ENCODE peak calls at places on chromosomes 12 and 14, in eight cellular contexts. W is uterus, D is PC-9, F is hepatocyte, B is testis, J is MM.1S, I is GM06990, P is astrocyte of the spinal cord. R is an unnamed sample.

GRCh38 chr12:64256166-64256800 is 34.2 kb upstream of the KICS2 start:
- DNase-seq in B (no peak), I (no peak), J (peak; percentile 58), W (no peak), D (no peak), F (peak; percentile 80), P (peak; percentile 72), R (peak; percentile 57)

GRCh38 chr12:9604288-9604687 is 3.4 kb downstream of the KLRB1 start:
- DNase-seq in D (no peak), F (no peak), J (no peak), B (no peak), I (no peak), W (no peak), P (no peak), R (no peak)

GRCh38 chr14:94217116-94217515 is 43.0 kb downstream of the PPP4R4 start:
- DNase-seq in J (no peak), W (no peak), B (no peak), D (no peak), F (peak; percentile 18), P (no peak), I (no peak), R (no peak)

GRCh38 chr12:45613306-45613705 is 116.2 kb upstream of the ARID2 start:
- DNase-seq in I (no peak), F (no peak), P (peak; percentile 52), D (no peak), J (no peak), B (no peak), W (no peak), R (no peak)

GRCh38 chr14:32205554-32205953 is 2.5 kb upstream of the RNU6-8 start:
- DNase-seq in P (no peak), J (no peak), F (no peak), D (no peak), I (no peak), B (no peak), W (no peak), R (no peak)

GRCh38 chr14:66507181-66507721 is 696 bp upstream of the GPHN start:
- DNase-seq in B (no peak), I (no peak), D (no peak), P (no peak), F (no peak), J (no peak), W (no peak), R (no peak)

GRCh38 chr12:28026701-28027100 is 54.2 kb upstream of the PTHLH start:
- DNase-seq in F (no peak), D (no peak), J (no peak), B (no peak), P (no peak), I (no peak), W (no peak), R (no peak)

GRCh38 chr12:120940799-120941198 is 36.6 kb upstream of the SPPL3 start:
- DNase-seq in P (no peak), F (no peak), D (peak; percentile 55), J (no peak), B (no peak), I (no peak), W (no peak), R (peak; percentile 40)

GRCh38 chr12:49662998-49663843 is 39.9 kb downstream of the PRPF40B start:
- DNase-seq in B (peak; percentile 51), D (no peak), W (peak; percentile 46), I (peak; percentile 77), P (peak; percentile 82), J (peak; percentile 88), F (peak; percentile 61), R (peak; percentile 93)

GRCh38 chr14:58077621-58078020 is 74.4 kb downstream of the ARMH4 start:
- DNase-seq in J (no peak), W (no peak), D (no peak), P (no peak), I (no peak), F (no peak), B (no peak), R (no peak)

GRCh38 chr14:64423987-64424386 is 35.8 kb downstream of the MTHFD1 start:
- DNase-seq in J (no peak), I (no peak), F (no peak), P (peak; percentile 85), B (no peak), D (no peak), W (no peak), R (no peak)

GRCh38 chr12:67442347-67442841 is 173.2 kb downstream of the CAND1 start:
- DNase-seq in D (no peak), W (peak; percentile 18), J (no peak), B (peak; percentile 23), I (no peak), F (no peak), P (no peak), R (no peak)

GRCh38 chr12:106710143-106710893 is 64.2 kb upstream of the RIC8B start:
- DNase-seq in P (no peak), D (no peak), B (no peak), W (no peak), J (no peak), F (no peak), I (no peak), R (no peak)
- H3K4me3 ChIP-seq in P (no peak overlapping the region), D (no peak overlapping the region), B (no peak overlapping the region), W (no peak overlapping the region), J (no peak overlapping the region), F (no peak overlapping the region), I (no peak overlapping the region), R (no peak overlapping the region)

DNA sequence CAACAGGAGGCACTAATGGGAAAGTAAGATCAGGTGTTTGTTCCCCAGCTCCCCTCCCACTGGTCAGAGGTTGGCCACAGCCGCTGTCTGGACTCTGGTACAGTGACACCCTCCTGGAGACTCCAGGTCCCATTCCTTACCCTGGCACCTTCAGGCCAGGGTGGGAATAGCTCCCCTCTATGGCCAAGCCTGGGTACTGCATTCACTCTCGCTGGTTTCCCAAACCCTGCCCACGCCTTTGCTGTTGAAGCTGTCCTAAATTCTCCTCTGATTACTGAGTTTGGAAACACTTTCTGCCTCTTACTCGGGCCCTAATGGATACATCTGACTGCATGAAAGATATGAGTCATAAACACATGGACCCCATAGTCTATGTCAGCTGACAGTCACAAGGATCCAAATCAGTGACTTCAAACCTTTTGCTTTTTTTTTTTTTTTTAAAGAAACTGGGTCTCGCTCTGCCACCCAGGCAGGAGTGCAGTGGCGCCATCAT is 17.9 kb downstream of the HRK start:
- DNase-seq in W (no peak), J (no peak), I (no peak), P (no peak), F (peak; percentile 30), B (peak; percentile 42), D (no peak), R (no peak)
- TF ChIP-seq CTCF in W (no peak), J (peak; percentile 29), I (peak; percentile 70), P (peak; percentile 55), F (peak; percentile 24), B (peak; percentile 47), D (peak; percentile 74), R (peak; percentile 57)

GRCh38 chr14:100807979-100808734 is 17.8 kb upstream of the MEG3 start:
- DNase-seq in D (no peak), J (no peak), P (no peak), F (no peak), I (no peak), W (no peak), B (no peak), R (no peak)

GRCh38 chr14:100807496-100807895 is 18.4 kb upstream of the MEG3 start:
- DNase-seq in B (no peak), P (no peak), D (no peak), W (no peak), I (no peak), F (no peak), J (no peak), R (no peak)

GRCh38 chr14:100813291-100813690 is 12.6 kb upstream of the MEG3 start:
- DNase-seq in I (no peak), W (no peak), J (no peak), B (no peak), D (no peak), F (no peak), P (no peak), R (no peak)

GRCh38 chr14:100810861-100811461 is 15.0 kb upstream of the MEG3 start:
- DNase-seq in W (no peak), B (no peak), F (no peak), P (peak; percentile 79), I (no peak), J (no peak), D (no peak), R (no peak)

DNA sequence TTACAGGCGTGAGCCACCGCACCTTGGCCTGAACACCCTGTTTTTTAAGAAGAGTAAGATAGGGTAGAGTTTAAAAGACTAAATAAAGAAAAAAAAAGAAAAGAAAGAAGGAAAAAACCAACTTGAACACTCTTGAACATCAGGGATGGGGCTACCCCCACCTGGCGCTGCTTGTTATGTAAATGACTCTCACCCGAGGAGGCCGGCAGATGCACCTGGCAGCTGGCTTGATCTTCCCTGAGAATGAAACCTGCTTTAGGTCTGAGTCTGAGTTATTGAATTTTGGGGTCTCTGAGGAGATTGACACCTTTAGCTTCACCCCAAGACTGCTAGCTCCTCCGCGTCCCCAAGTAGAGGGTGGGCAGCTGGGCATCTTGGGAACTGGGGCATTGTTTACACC is 15.5 kb upstream of the MEG3 start:
- DNase-seq in W (no peak), I (no peak), D (no peak), P (no peak), B (no peak), F (no peak), J (no peak), R (no peak)
- H3K4me3 ChIP-seq in W (no peak overlapping the region), I (no peak overlapping the region), D (no peak overlapping the region), P (no peak overlapping the region), B (no peak overlapping the region), F (no peak overlapping the region), J (no peak overlapping the region), R (no peak overlapping the region)

GRCh38 chr12:29278673-29279420 is 102.1 kb downstream of the ERGIC2 start:
- DNase-seq in B (no peak), J (no peak), W (no peak), D (no peak), F (no peak), P (no peak), I (no peak), R (no peak)

GRCh38 chr12:29270446-29270845 is 110.5 kb downstream of the ERGIC2 start:
- DNase-seq in B (no peak), W (no peak), F (no peak), D (no peak), I (no peak), J (no peak), P (no peak), R (no peak)

GRCh38 chr12:29275834-29276233 is 105.1 kb downstream of the ERGIC2 start:
- DNase-seq in B (no peak), J (no peak), I (no peak), F (no peak), D (no peak), W (no peak), P (no peak), R (no peak)

GRCh38 chr12:29270001-29270400 is 111.0 kb downstream of the ERGIC2 start:
- DNase-seq in W (no peak), J (no peak), F (no peak), P (no peak), D (no peak), I (no peak), B (no peak), R (no peak)

DNA sequence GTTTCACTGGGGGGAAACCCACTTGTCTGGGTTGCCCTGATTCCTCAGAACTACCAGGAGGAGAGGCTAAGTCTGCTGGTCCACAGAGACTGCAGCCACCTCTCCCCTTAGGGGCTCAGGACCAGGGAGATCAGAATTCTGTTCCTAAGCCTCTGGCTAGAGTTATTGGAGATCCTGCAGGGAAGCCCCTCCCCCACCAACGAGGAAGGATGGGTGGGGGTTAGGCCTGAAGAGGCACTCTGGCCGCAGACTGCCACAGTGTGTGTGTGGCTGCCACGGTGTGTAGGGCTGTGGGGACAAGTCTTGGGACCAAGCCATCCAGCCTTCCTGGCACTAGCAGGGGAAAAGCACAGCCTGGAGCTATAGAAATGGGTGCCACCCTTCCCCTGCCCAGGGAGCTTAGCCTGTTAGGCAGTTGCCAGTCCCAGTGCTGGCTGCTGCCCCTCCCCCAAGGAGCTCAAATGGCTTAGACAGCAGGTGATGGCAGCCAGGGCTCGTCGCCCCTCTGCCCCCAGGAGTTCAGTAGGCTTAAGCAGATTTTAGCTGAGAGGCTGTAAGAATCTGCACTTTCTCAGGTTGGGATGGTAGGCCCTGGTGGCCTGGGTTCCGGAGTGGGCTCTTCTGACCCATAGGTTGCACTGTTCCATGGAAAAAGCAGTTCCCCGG is 107.7 kb downstream of the ERGIC2 start:
- DNase-seq in B (no peak), I (no peak), D (no peak), W (no peak), J (no peak), F (no peak), P (no peak), R (no peak)
- TF ChIP-seq CTCF in B (no peak), I (no peak), D (no peak), W (no peak), J (no peak), F (no peak), P (no peak), R (no peak)

R was measured in GM12865.